ENCODE peak calls at places on chromosome 18, in four cellular contexts. J, D, Q and Y are unnamed samples.

GRCh38 chr18:11689972-11690570 is 1.0 kb downstream of the GNAL start:
- DNase-seq in Q (no peak), D (peak), J (no peak), Y (no peak)

GRCh38 chr18:38450876-38451275 is 885.3 kb upstream of the CELF4 start:
- DNase-seq in J (no peak), Q (no peak), D (peak), Y (no peak)

GRCh38 chr18:61736168-61736567 is 156.6 kb downstream of the RNF152 start:
- DNase-seq in J (no peak), D (no peak), Q (no peak), Y (no peak)

GRCh38 chr18:23735021-23735464 is 45.8 kb downstream of the LAMA3 start:
- DNase-seq in J (no peak), Q (no peak), D (no peak), Y (no peak)

GRCh38 chr18:62877448-62878221 is 162.3 kb downstream of the PHLPP1 start:
- DNase-seq in J (no peak), D (no peak), Q (no peak), Y (no peak)

GRCh38 chr18:44149706-44150105 is 531.0 kb upstream of the SETBP1 start:
- DNase-seq in Q (no peak), D (no peak), J (no peak), Y (peak)

GRCh38 chr18:8424917-8425725 is 184.1 kb upstream of the RAB12 start:
- DNase-seq in J (no peak), D (no peak), Q (no peak), Y (peak)

GRCh38 chr18:67132919-67133318 is 383.6 kb downstream of the DSEL start:
- DNase-seq in J (no peak), Q (no peak), D (no peak), Y (no peak)

GRCh38 chr18:25345432-25345831 is 6.5 kb downstream of the ZNF521 start:
- DNase-seq in Q (no peak), D (no peak), J (no peak), Y (no peak)

GRCh38 chr18:4734903-4735302 is 279.8 kb upstream of the DLGAP1 start:
- DNase-seq in D (no peak), J (no peak), Q (no peak), Y (no peak)

GRCh38 chr18:27411911-27412310 is 226.8 kb upstream of the CHST9 start:
- DNase-seq in Q (no peak), J (no peak), D (no peak), Y (no peak)

GRCh38 chr18:58209326-58209725 is 165.3 kb downstream of the NEDD4L start:
- DNase-seq in J (no peak), Q (no peak), D (no peak), Y (no peak)

GRCh38 chr18:38256366-38256765 is 690.8 kb upstream of the CELF4 start:
- DNase-seq in J (no peak), Q (no peak), D (no peak), Y (no peak)

GRCh38 chr18:69217271-69217670 is 183.4 kb upstream of the DOK6 start:
- DNase-seq in D (peak), J (no peak), Q (no peak), Y (no peak)

GRCh38 chr18:51151568-51152511 is 45.6 kb downstream of the MEX3C start:
- DNase-seq in Q (no peak), D (no peak), J (no peak), Y (no peak)
- TF ChIP-seq CTCF in Q (no peak), D (no peak), J (no peak), Y (no peak)

GRCh38 chr18:79117791-79118190 is 48.6 kb downstream of the ATP9B start:
- DNase-seq in J (no peak), D (no peak), Q (no peak), Y (no peak)

GRCh38 chr18:79123948-79124347 is 54.8 kb downstream of the ATP9B start:
- DNase-seq in J (no peak), Q (no peak), D (no peak), Y (no peak)

GRCh38 chr18:79117380-79117779 is 48.2 kb downstream of the ATP9B start:
- DNase-seq in D (no peak), Q (no peak), J (no peak), Y (no peak)

GRCh38 chr18:79121746-79122474 is 52.7 kb downstream of the ATP9B start:
- DNase-seq in Q (no peak), J (no peak), D (no peak), Y (peak)

DNA sequence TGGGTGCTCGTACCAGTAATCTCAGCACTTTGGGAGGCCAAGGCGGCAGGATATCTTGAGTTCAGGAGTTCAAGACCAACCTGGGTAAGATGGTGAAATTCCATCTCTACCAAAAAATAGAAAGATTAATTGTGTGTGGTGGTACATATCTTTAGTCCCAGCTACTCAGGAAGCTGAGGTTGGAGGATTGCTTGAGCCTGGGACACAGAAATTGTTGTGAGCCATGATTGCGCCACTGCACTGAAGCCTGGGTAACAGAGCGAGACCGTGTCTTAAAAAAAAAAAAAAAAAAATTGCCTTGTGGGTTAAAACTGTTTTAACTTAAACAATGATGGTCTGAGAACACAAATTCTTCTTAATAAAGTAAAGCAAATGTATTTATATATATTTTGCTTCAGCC is 49.6 kb downstream of the ATP9B start:
- DNase-seq in J (no peak), Q (no peak), D (no peak), Y (no peak)
- TF ChIP-seq CTCF in J (no peak), Q (no peak), D (no peak), Y (no peak)

GRCh38 chr18:1147616-1148184 is 243.0 kb downstream of the ADCYAP1 start:
- DNase-seq in Q (no peak), D (no peak), J (no peak), Y (no peak)

GRCh38 chr18:1149709-1150108 is 245.0 kb downstream of the ADCYAP1 start:
- DNase-seq in J (no peak), D (no peak), Q (no peak), Y (no peak)

GRCh38 chr18:1150344-1150743 is 245.7 kb downstream of the ADCYAP1 start:
- DNase-seq in J (no peak), D (no peak), Q (no peak), Y (no peak)
- TF ChIP-seq CTCF in J (no peak), D (no peak), Q (no peak), Y (no peak)

GRCh38 chr18:76618721-76619120 is 123.7 kb upstream of the ZNF516 start:
- DNase-seq in Q (no peak), J (no peak), D (no peak), Y (no peak)

GRCh38 chr18:76619342-76620315 is 124.6 kb upstream of the ZNF516 start:
- DNase-seq in Q (peak), D (peak), J (no peak), Y (no peak)

GRCh38 chr18:76621184-76621583 is 126.1 kb upstream of the ZNF516 start:
- DNase-seq in D (no peak), J (no peak), Q (no peak), Y (no peak)

GRCh38 chr18:76621782-76622495 is 126.9 kb upstream of the ZNF516 start:
- DNase-seq in Q (no peak), D (no peak), J (no peak), Y (no peak)

DNA sequence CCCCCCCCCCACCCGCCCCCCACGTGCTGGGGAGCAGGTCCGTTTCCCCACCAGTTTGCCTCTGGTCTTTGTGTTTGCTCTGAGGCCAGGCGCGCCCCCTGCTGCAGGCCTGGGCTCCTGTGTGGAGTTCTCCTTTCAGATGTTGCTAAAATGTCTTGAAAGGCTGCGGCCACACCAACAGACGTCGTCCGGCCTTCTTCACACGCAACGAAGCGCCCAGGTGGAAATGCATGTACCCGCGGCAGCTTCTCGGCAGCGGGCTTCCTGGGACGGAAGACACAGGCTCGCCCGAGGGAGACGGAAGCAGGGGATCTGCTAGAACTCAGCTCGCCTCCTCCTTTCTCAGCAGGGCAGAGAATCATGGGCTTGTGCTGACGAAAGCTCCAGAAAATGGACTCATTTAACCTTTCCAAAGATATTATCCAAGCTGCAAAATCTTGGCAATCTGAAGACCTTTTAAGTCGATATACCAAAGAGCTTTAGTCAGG is 125.3 kb upstream of the ZNF516 start:
- DNase-seq in D (peak), J (no peak), Q (peak), Y (no peak)
- TF ChIP-seq CTCF in D (peak), J (peak), Q (peak), Y (peak)

DNA sequence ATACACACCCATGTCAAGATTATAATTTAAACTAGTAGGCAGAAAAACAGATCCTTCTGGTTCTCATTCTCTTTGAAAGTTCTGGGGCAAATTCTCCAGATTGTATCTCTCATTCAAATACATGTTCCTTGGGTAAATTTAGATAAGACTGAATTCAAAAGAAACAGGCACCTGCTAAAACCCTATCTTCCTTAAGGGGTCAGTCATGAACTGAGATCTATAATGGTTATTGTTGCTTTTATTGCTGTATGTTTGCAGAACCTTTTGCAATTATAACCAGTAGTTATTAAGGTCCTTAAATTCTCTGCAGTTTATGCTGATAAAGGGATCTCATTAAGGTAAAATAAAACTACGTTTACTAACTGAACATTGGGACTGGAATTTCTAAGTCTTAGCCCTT is 83.5 kb downstream of the MYO5B start:
- DNase-seq in D (no peak), J (no peak), Q (no peak), Y (no peak)
- TF ChIP-seq CTCF in D (peak), J (no peak), Q (no peak), Y (no peak)